ENCODE peak calls at places on chromosome 18, in four cellular contexts. One of them, this sample, is unnamed.

GRCh38 chr18:74834424-74835309 is 237.0 kb downstream of the ZNF407 start:
- DNase-seq in esophagus squamous epithelium: no peak
- DNase-seq in IMR-90: peak; percentile 11
- DNase-seq in K562: no peak
- DNase-seq in this sample: no peak

GRCh38 chr18:27188309-27188708 is 3.2 kb upstream of the CHST9 start:
- DNase-seq in K562: no peak
- DNase-seq in esophagus squamous epithelium: no peak
- DNase-seq in IMR-90: no peak
- DNase-seq in this sample: no peak

GRCh38 chr18:5311273-5312009 is 15.9 kb upstream of the ZBTB14 start:
- DNase-seq in esophagus squamous epithelium: no peak
- DNase-seq in IMR-90: no peak
- DNase-seq in K562: no peak
- DNase-seq in this sample: no peak

GRCh38 chr18:7084080-7084765 is 33.4 kb downstream of the LAMA1 start:
- DNase-seq in K562: peak; percentile 8
- DNase-seq in esophagus squamous epithelium: no peak
- DNase-seq in IMR-90: peak; percentile 60
- DNase-seq in this sample: no peak

GRCh38 chr18:183769-184168 is 25.4 kb downstream of the USP14 start:
- DNase-seq in K562: peak; percentile 54
- DNase-seq in IMR-90: no peak
- DNase-seq in esophagus squamous epithelium: no peak
- DNase-seq in this sample: no peak

GRCh38 chr18:37064187-37064586 is 235.3 kb downstream of the KIAA1328 start:
- DNase-seq in esophagus squamous epithelium: no peak
- DNase-seq in IMR-90: no peak
- DNase-seq in K562: no peak
- DNase-seq in this sample: no peak

GRCh38 chr18:52376104-52376503 is 36.1 kb downstream of the DCC start:
- DNase-seq in K562: no peak
- DNase-seq in IMR-90: no peak
- DNase-seq in esophagus squamous epithelium: no peak
- DNase-seq in this sample: no peak

GRCh38 chr18:61764381-61764780 is 128.4 kb downstream of the RNF152 start:
- DNase-seq in IMR-90: no peak
- DNase-seq in K562: no peak
- DNase-seq in esophagus squamous epithelium: no peak
- DNase-seq in this sample: no peak

GRCh38 chr18:6718255-6718654 is 11.3 kb upstream of the ARHGAP28 start:
- DNase-seq in K562: no peak
- DNase-seq in esophagus squamous epithelium: no peak
- DNase-seq in IMR-90: no peak
- DNase-seq in this sample: no peak

GRCh38 chr18:76444436-76445105 is 50.5 kb downstream of the ZNF516 start:
- DNase-seq in esophagus squamous epithelium: no peak
- DNase-seq in IMR-90: no peak
- DNase-seq in K562: no peak
- DNase-seq in this sample: peak; percentile 63

GRCh38 chr18:61079714-61080113 is 253.5 kb upstream of the CDH20 start:
- DNase-seq in esophagus squamous epithelium: no peak
- DNase-seq in K562: no peak
- DNase-seq in IMR-90: no peak
- DNase-seq in this sample: no peak

GRCh38 chr18:44895176-44895798 is 214.6 kb downstream of the SETBP1 start:
- DNase-seq in K562: peak; percentile 44
- DNase-seq in IMR-90: peak; percentile 45
- DNase-seq in esophagus squamous epithelium: no peak
- DNase-seq in this sample: no peak
- TF ChIP-seq CTCF in K562: peak; percentile 50
- TF ChIP-seq CTCF in IMR-90: peak; percentile 50
- TF ChIP-seq CTCF in esophagus squamous epithelium: peak; percentile 34
- TF ChIP-seq CTCF in this sample: no peak

GRCh38 chr18:62977512-62977911 is 262.2 kb downstream of the PHLPP1 start:
- DNase-seq in IMR-90: peak; percentile 15
- DNase-seq in K562: no peak
- DNase-seq in esophagus squamous epithelium: no peak
- DNase-seq in this sample: no peak
- H3K4me3 ChIP-seq in IMR-90: no peak overlapping the region
- H3K4me3 ChIP-seq in K562: no peak overlapping the region
- H3K4me3 ChIP-seq in esophagus squamous epithelium: no peak overlapping the region
- H3K4me3 ChIP-seq in this sample: no peak overlapping the region

GRCh38 chr18:10169064-10169562 is 255.3 kb downstream of the VAPA start:
- DNase-seq in K562: no peak
- DNase-seq in esophagus squamous epithelium: no peak
- DNase-seq in IMR-90: peak; percentile 72
- DNase-seq in this sample: no peak
- TF ChIP-seq POLR2A in K562: no peak
- TF ChIP-seq POLR2A in esophagus squamous epithelium: no peak
- TF ChIP-seq POLR2A in IMR-90: no peak
- TF ChIP-seq POLR2A in this sample: no peak

DNA sequence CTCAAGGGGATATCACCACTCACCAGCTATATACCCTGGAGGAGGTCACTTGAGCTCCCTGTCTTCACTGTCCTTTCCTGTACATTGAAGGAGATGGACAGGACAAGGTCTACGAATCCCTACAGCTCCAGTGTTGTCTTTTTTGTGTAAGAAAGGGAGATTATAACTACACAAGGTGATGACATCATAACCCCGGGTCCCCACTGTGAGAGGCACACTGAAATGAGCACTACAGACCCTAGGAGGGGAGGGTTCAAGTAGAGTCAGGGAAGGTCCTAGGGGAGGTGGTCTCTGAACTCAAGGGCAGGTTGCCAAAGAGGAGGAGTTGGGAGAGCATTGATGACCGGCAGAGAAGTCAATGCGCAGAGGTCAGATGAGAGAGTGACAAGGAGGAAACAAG is 108.3 kb upstream of the SLC14A2 start:
- DNase-seq in K562: no peak
- DNase-seq in IMR-90: no peak
- DNase-seq in esophagus squamous epithelium: no peak
- DNase-seq in this sample: no peak
- TF ChIP-seq CTCF in K562: no peak
- TF ChIP-seq CTCF in IMR-90: no peak
- TF ChIP-seq CTCF in esophagus squamous epithelium: no peak
- TF ChIP-seq CTCF in this sample: no peak

GRCh38 chr18:48763714-48764100 is 187.1 kb downstream of the SMAD7 start:
- DNase-seq in esophagus squamous epithelium: no peak
- DNase-seq in K562: no peak
- DNase-seq in IMR-90: no peak
- DNase-seq in this sample: no peak
- H3K4me3 ChIP-seq in esophagus squamous epithelium: no peak overlapping the region
- H3K4me3 ChIP-seq in K562: no peak overlapping the region
- H3K4me3 ChIP-seq in IMR-90: no peak overlapping the region
- H3K4me3 ChIP-seq in this sample: no peak overlapping the region